ENCODE peak calls at places on chromosomes 11 and 22, in nine cellular contexts. Z is kidney epithelial cell, A is RWPE1, Y is foreskin fibroblast, V is progenitor cell of endocrine pancreas, X is cardiac fibroblast, K is NB4, G is spleen, O is sigmoid colon. N is an unnamed sample.

GRCh38 chr11:134580635-134581025 is 168.6 kb upstream of the B3GAT1 start:
- DNase-seq in Y (no peak), V (no peak), G (no peak), X (no peak), Z (no peak), A (no peak), K (no peak), O (peak; percentile 53), N (no peak)

GRCh38 chr11:17695454-17696441 is 23.6 kb upstream of the MYOD1 start:
- DNase-seq in O (no peak), A (no peak), V (no peak), X (no peak), Y (no peak), Z (no peak), K (no peak), G (no peak), N (no peak)

GRCh38 chr11:14393889-14394288 is 34.9 kb upstream of the RRAS2 start:
- DNase-seq in V (no peak), X (no peak), Z (no peak), Y (no peak), A (no peak), K (no peak), O (no peak), G (no peak), N (no peak)

GRCh38 chr11:46762248-46762647 is 43.2 kb downstream of the F2 start:
- DNase-seq in X (no peak), K (no peak), G (no peak), V (no peak), A (no peak), Z (no peak), O (no peak), Y (no peak), N (no peak)

GRCh38 chr11:118918686-118919280 is 6.9 kb downstream of the BCL9L start:
- DNase-seq in Z (no peak), V (no peak), A (no peak), G (no peak), K (no peak), X (peak; percentile 61), Y (no peak), O (peak; percentile 71), N (no peak)

GRCh38 chr11:74675761-74676160 is 55.5 kb downstream of the CHRDL2 start:
- DNase-seq in G (no peak), Z (no peak), K (no peak), Y (no peak), A (no peak), V (no peak), O (no peak), X (no peak), N (no peak)

GRCh38 chr22:26364066-26365015 is 64.7 kb upstream of the ASPHD2 start:
- DNase-seq in Z (peak; percentile 57), Y (peak; percentile 71), X (peak; percentile 88), G (no peak), K (peak; percentile 82), V (peak; percentile 43), O (no peak), A (peak; percentile 51), N (no peak)

GRCh38 chr11:17498475-17498874 is 21.8 kb upstream of the ABCC8 start:
- DNase-seq in O (no peak), Y (peak; percentile 14), K (peak; percentile 6), G (peak; percentile 46), Z (no peak), X (no peak), V (no peak), A (no peak), N (no peak)

GRCh38 chr11:28017816-28018215 is 90.1 kb downstream of the KIF18A start:
- DNase-seq in O (no peak), Y (peak; percentile 27), X (peak; percentile 40), A (no peak), K (peak; percentile 77), G (no peak), V (no peak), Z (no peak), N (no peak)

GRCh38 chr11:93623179-93623578 is 38.3 kb upstream of the CEP295 start:
- DNase-seq in A (no peak), Y (no peak), K (peak; percentile 84), G (no peak), X (no peak), O (no peak), Z (no peak), V (no peak), N (no peak)

GRCh38 chr11:100619484-100619883 is 67.6 kb upstream of the ARHGAP42 start:
- DNase-seq in V (no peak), Y (peak; percentile 62), X (peak; percentile 67), A (no peak), Z (no peak), G (no peak), O (no peak), K (no peak), N (no peak)

GRCh38 chr22:45916515-45916914 is 60.4 kb downstream of the WNT7B start:
- DNase-seq in V (no peak), X (no peak), A (no peak), K (no peak), G (no peak), O (no peak), Z (no peak), Y (no peak), N (no peak)

GRCh38 chr11:92979176-92979575 is 9.7 kb downstream of the MTNR1B start:
- DNase-seq in O (no peak), K (no peak), A (no peak), Z (no peak), V (no peak), X (peak; percentile 28), G (no peak), Y (no peak), N (no peak)

GRCh38 chr11:10669258-10670033 is 24.1 kb downstream of the IRAG1 start:
- DNase-seq in K (no peak), G (no peak), O (peak; percentile 79), X (peak; percentile 45), Y (peak; percentile 66), V (no peak), A (no peak), Z (no peak), N (no peak)

GRCh38 chr11:123559418-123559817 is 95.0 kb downstream of the SCN3B start:
- DNase-seq in O (no peak), Y (no peak), G (no peak), V (no peak), X (peak; percentile 31), A (no peak), K (no peak), Z (no peak), N (no peak)
- TF ChIP-seq CTCF in O (no peak), Y (peak; percentile 33), G (no peak), V (peak; percentile 26), X (peak; percentile 35), A (no peak), K (no peak), Z (peak; percentile 18), N (no peak)

GRCh38 chr11:125570952-125571351 is 1.7 kb downstream of the EI24 start:
- DNase-seq in Z (no peak), X (no peak), V (no peak), A (no peak), Y (no peak), K (no peak), O (no peak), G (no peak), N (no peak)

GRCh38 chr11:125572916-125573315 is 3.6 kb downstream of the EI24 start:
- DNase-seq in A (no peak), G (no peak), V (no peak), O (no peak), K (no peak), X (no peak), Y (no peak), Z (no peak), N (no peak)

GRCh38 chr11:125568970-125569912 is at the start of gene EI24:
- DNase-seq in V (peak; percentile 89), X (peak; percentile 92), G (peak; percentile 97), K (peak; percentile 94), A (peak; percentile 88), O (peak; percentile 94), Z (peak; percentile 57), Y (peak; percentile 94), N (peak; percentile 83)

GRCh38 chr11:125566235-125566634 is 3.0 kb upstream of the EI24 start:
- DNase-seq in G (no peak), X (no peak), K (no peak), A (no peak), Y (no peak), O (no peak), V (no peak), Z (no peak), N (no peak)

DNA sequence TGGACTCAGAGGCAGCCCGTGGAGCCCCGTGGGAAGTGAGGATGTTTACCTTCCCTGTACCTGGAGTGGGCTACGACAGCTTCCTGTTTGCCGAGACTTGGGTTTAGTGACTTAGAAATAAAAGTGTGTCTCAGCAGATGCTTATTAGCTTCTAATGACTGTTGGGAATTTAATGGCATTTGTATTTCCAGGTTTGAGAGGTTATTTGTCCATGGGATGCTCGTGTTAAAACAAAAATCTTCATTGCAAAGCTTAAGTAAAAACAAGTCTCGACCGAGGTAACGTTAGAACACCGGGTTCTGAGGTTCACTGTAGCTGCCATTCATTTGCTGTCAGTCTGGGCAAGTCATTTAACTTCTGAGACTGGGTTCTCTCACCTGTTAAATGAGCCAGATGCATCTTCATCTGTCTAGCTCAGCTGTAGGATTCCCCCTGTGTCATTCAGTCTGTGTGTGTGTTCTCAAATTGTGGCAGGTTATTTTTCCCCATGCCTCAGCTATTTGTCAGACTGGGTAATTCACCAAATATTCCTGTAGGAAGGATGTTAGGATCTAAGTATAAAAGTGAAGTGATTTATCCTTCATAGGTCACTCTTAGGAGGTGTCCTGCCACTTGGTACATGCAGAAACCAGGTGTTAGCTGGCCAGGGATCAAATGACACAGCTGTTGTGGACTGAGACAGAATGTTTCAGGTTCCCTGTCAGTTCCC is 790 bp downstream of the EI24 start:
- DNase-seq in V (no peak), Y (peak; percentile 8), K (peak; percentile 14), X (peak; percentile 23), O (no peak), G (no peak), Z (no peak), A (peak; percentile 7), N (no peak)
- TF ChIP-seq CTCF in V (no peak), Y (no peak), K (no peak), X (no peak), O (no peak), G (no peak), Z (no peak), A (no peak), N (no peak)

GRCh38 chr11:20336056-20336455 is 27.5 kb upstream of the HTATIP2 start:
- DNase-seq in V (no peak), Y (no peak), K (no peak), O (no peak), X (no peak), A (no peak), Z (no peak), G (no peak), N (no peak)

GRCh38 chr11:20342347-20343279 is 20.9 kb upstream of the HTATIP2 start:
- DNase-seq in V (no peak), Z (no peak), Y (no peak), X (no peak), G (no peak), A (no peak), K (no peak), O (no peak), N (no peak)

GRCh38 chr11:20337526-20338154 is 25.9 kb upstream of the HTATIP2 start:
- DNase-seq in K (peak; percentile 43), V (no peak), Z (no peak), X (peak; percentile 54), Y (no peak), G (no peak), A (peak; percentile 22), O (no peak), N (no peak)
- TF ChIP-seq CTCF in K (peak; percentile 34), V (peak; percentile 65), Z (peak; percentile 49), X (peak; percentile 44), Y (peak; percentile 43), G (no peak), A (peak; percentile 20), O (no peak), N (no peak)

GRCh38 chr11:116499396-116500001 is 273.3 kb downstream of the BUD13 start:
- DNase-seq in A (peak; percentile 6), Z (no peak), Y (peak; percentile 1), X (peak; percentile 62), O (peak; percentile 91), G (no peak), V (peak; percentile 77), K (peak; percentile 76), N (no peak)
- TF ChIP-seq CTCF in A (peak; percentile 23), Z (peak; percentile 69), Y (peak; percentile 40), X (peak; percentile 46), O (peak; percentile 7), G (peak; percentile 39), V (peak; percentile 82), K (peak; percentile 81), N (no peak)

N was measured in activated B cell treated with CpG ODN at 0.5 μM for 24 hours.